ENCODE peak calls at places on chromosome 21, in seven cellular contexts. One of them, this sample, is unnamed.

GRCh38 chr21:39803393-39803792 is 58.4 kb downstream of the IGSF5 start:
- DNase-seq in stimulated activated CD4-positive, alpha-beta T cell treated with anti-CD3 and anti-CD28 coated beads, Interleukin-4, amount 100 ng/mL, for 4 hours: no peak
- DNase-seq in stimulated activated naive B cell treated with anti-CD40 and anti-IgM and Interleukin-4, amounts not matched to agents 10 μg/mL and 1 μg/mL and 100 μg/mL, for 72 hours: no peak
- DNase-seq in head of caudate nucleus: no peak
- DNase-seq in stimulated activated CD8-positive, alpha-beta memory T cell treated with anti-CD3 and anti-CD28 coated beads, Interleukin-12 subunit alpha, Interleukin-12 subunit beta, amount 100 ng/mL, for 4 hours: no peak
- DNase-seq in stomach: no peak
- DNase-seq in tibial artery: no peak
- DNase-seq in this sample: no peak

GRCh38 chr21:28590026-28590425 is 402.7 kb downstream of the LTN1 start:
- DNase-seq in stomach: no peak
- DNase-seq in stimulated activated CD8-positive, alpha-beta memory T cell treated with anti-CD3 and anti-CD28 coated beads, Interleukin-12 subunit alpha, Interleukin-12 subunit beta, amount 100 ng/mL, for 4 hours: no peak
- DNase-seq in stimulated activated naive B cell treated with anti-CD40 and anti-IgM and Interleukin-4, amounts not matched to agents 10 μg/mL and 1 μg/mL and 100 μg/mL, for 72 hours: no peak
- DNase-seq in tibial artery: no peak
- DNase-seq in stimulated activated CD4-positive, alpha-beta T cell treated with anti-CD3 and anti-CD28 coated beads, Interleukin-4, amount 100 ng/mL, for 4 hours: no peak
- DNase-seq in head of caudate nucleus: no peak
- DNase-seq in this sample: no peak

GRCh38 chr21:28822882-28823335 is 169.8 kb downstream of the LTN1 start:
- DNase-seq in stomach: no peak
- DNase-seq in head of caudate nucleus: no peak
- DNase-seq in stimulated activated naive B cell treated with anti-CD40 and anti-IgM and Interleukin-4, amounts not matched to agents 10 μg/mL and 1 μg/mL and 100 μg/mL, for 72 hours: no peak
- DNase-seq in stimulated activated CD8-positive, alpha-beta memory T cell treated with anti-CD3 and anti-CD28 coated beads, Interleukin-12 subunit alpha, Interleukin-12 subunit beta, amount 100 ng/mL, for 4 hours: no peak
- DNase-seq in tibial artery: no peak
- DNase-seq in stimulated activated CD4-positive, alpha-beta T cell treated with anti-CD3 and anti-CD28 coated beads, Interleukin-4, amount 100 ng/mL, for 4 hours: no peak
- DNase-seq in this sample: peak

GRCh38 chr21:46557919-46558392 is 46.9 kb downstream of the S100B start:
- DNase-seq in tibial artery: no peak
- DNase-seq in stimulated activated naive B cell treated with anti-CD40 and anti-IgM and Interleukin-4, amounts not matched to agents 10 μg/mL and 1 μg/mL and 100 μg/mL, for 72 hours: no peak
- DNase-seq in stimulated activated CD4-positive, alpha-beta T cell treated with anti-CD3 and anti-CD28 coated beads, Interleukin-4, amount 100 ng/mL, for 4 hours: no peak
- DNase-seq in head of caudate nucleus: no peak
- DNase-seq in stimulated activated CD8-positive, alpha-beta memory T cell treated with anti-CD3 and anti-CD28 coated beads, Interleukin-12 subunit alpha, Interleukin-12 subunit beta, amount 100 ng/mL, for 4 hours: no peak
- DNase-seq in stomach: peak
- DNase-seq in this sample: no peak

GRCh38 chr21:26840912-26841311 is 4.3 kb downstream of the ADAMTS1 start:
- DNase-seq in tibial artery: peak
- DNase-seq in stimulated activated CD8-positive, alpha-beta memory T cell treated with anti-CD3 and anti-CD28 coated beads, Interleukin-12 subunit alpha, Interleukin-12 subunit beta, amount 100 ng/mL, for 4 hours: no peak
- DNase-seq in head of caudate nucleus: no peak
- DNase-seq in stomach: no peak
- DNase-seq in stimulated activated CD4-positive, alpha-beta T cell treated with anti-CD3 and anti-CD28 coated beads, Interleukin-4, amount 100 ng/mL, for 4 hours: no peak
- DNase-seq in stimulated activated naive B cell treated with anti-CD40 and anti-IgM and Interleukin-4, amounts not matched to agents 10 μg/mL and 1 μg/mL and 100 μg/mL, for 72 hours: no peak
- DNase-seq in this sample: peak

GRCh38 chr21:46604975-46605758 is at the start of gene S100B:
- DNase-seq in head of caudate nucleus: peak
- DNase-seq in tibial artery: no peak
- DNase-seq in stimulated activated CD4-positive, alpha-beta T cell treated with anti-CD3 and anti-CD28 coated beads, Interleukin-4, amount 100 ng/mL, for 4 hours: no peak
- DNase-seq in stomach: no peak
- DNase-seq in stimulated activated CD8-positive, alpha-beta memory T cell treated with anti-CD3 and anti-CD28 coated beads, Interleukin-12 subunit alpha, Interleukin-12 subunit beta, amount 100 ng/mL, for 4 hours: no peak
- DNase-seq in stimulated activated naive B cell treated with anti-CD40 and anti-IgM and Interleukin-4, amounts not matched to agents 10 μg/mL and 1 μg/mL and 100 μg/mL, for 72 hours: no peak
- DNase-seq in this sample: no peak

GRCh38 chr21:35940074-35940927 is 120.0 kb downstream of the SETD4 start:
- DNase-seq in stomach: peak
- DNase-seq in stimulated activated CD4-positive, alpha-beta T cell treated with anti-CD3 and anti-CD28 coated beads, Interleukin-4, amount 100 ng/mL, for 4 hours: no peak
- DNase-seq in tibial artery: no peak
- DNase-seq in head of caudate nucleus: peak
- DNase-seq in stimulated activated naive B cell treated with anti-CD40 and anti-IgM and Interleukin-4, amounts not matched to agents 10 μg/mL and 1 μg/mL and 100 μg/mL, for 72 hours: peak
- DNase-seq in stimulated activated CD8-positive, alpha-beta memory T cell treated with anti-CD3 and anti-CD28 coated beads, Interleukin-12 subunit alpha, Interleukin-12 subunit beta, amount 100 ng/mL, for 4 hours: no peak
- DNase-seq in this sample: peak

GRCh38 chr21:46000182-46000730 is 18.7 kb downstream of the COL6A1 start:
- DNase-seq in stimulated activated CD4-positive, alpha-beta T cell treated with anti-CD3 and anti-CD28 coated beads, Interleukin-4, amount 100 ng/mL, for 4 hours: no peak
- DNase-seq in head of caudate nucleus: no peak
- DNase-seq in stomach: no peak
- DNase-seq in stimulated activated naive B cell treated with anti-CD40 and anti-IgM and Interleukin-4, amounts not matched to agents 10 μg/mL and 1 μg/mL and 100 μg/mL, for 72 hours: no peak
- DNase-seq in stimulated activated CD8-positive, alpha-beta memory T cell treated with anti-CD3 and anti-CD28 coated beads, Interleukin-12 subunit alpha, Interleukin-12 subunit beta, amount 100 ng/mL, for 4 hours: no peak
- DNase-seq in tibial artery: peak
- DNase-seq in this sample: no peak

GRCh38 chr21:44556879-44557278 is 1.7 kb downstream of the KRTAP10-3 start:
- DNase-seq in head of caudate nucleus: no peak
- DNase-seq in stimulated activated CD8-positive, alpha-beta memory T cell treated with anti-CD3 and anti-CD28 coated beads, Interleukin-12 subunit alpha, Interleukin-12 subunit beta, amount 100 ng/mL, for 4 hours: no peak
- DNase-seq in tibial artery: no peak
- DNase-seq in stimulated activated naive B cell treated with anti-CD40 and anti-IgM and Interleukin-4, amounts not matched to agents 10 μg/mL and 1 μg/mL and 100 μg/mL, for 72 hours: peak
- DNase-seq in stimulated activated CD4-positive, alpha-beta T cell treated with anti-CD3 and anti-CD28 coated beads, Interleukin-4, amount 100 ng/mL, for 4 hours: no peak
- DNase-seq in stomach: no peak
- DNase-seq in this sample: no peak

This sample was measured in renal cortical epithelial cell.